ENCODE peak calls at places on chromosomes 6 and 20, in five cellular contexts. L, U, J, Y and F are unnamed samples.
A peak's percentile ranks its signal among the peaks of the same experiment; 100 is the strongest.

GRCh38 chr20:12687476-12687875 is 321.3 kb upstream of the SPTLC3 start:
- DNase-seq in L (no peak), U (no peak), J (no peak), Y (no peak), F (no peak)

GRCh38 chr6:169869301-169869700 is 117.9 kb downstream of the ERMARD start:
- DNase-seq in L (no peak), U (no peak), J (no peak), Y (no peak), F (no peak)

GRCh38 chr20:63080811-63081210 is 74.0 kb upstream of the BHLHE23 start:
- DNase-seq in L (no peak), U (no peak), J (no peak), Y (no peak), F (no peak)

GRCh38 chr6:17714879-17715860 is 8.4 kb upstream of the NUP153 start:
- DNase-seq in L (peak; percentile 95), U (peak; percentile 94), J (no peak), Y (peak; percentile 82), F (no peak)

GRCh38 chr6:113586413-113586812 is 270.7 kb upstream of the MARCKS start:
- DNase-seq in L (peak; percentile 14), U (peak; percentile 21), J (no peak), Y (peak; percentile 50), F (no peak)

GRCh38 chr20:5401277-5401676 is 84.5 kb upstream of the PROKR2 start:
- DNase-seq in L (no peak), U (no peak), J (no peak), Y (no peak), F (no peak)

GRCh38 chr6:139355777-139356445 is 18.5 kb downstream of the CITED2 start:
- DNase-seq in L (no peak), U (no peak), J (no peak), Y (no peak), F (no peak)

GRCh38 chr20:4384961-4385360 is 336.7 kb upstream of the PRND start:
- DNase-seq in L (no peak), U (no peak), J (no peak), Y (no peak), F (no peak)

GRCh38 chr6:81054011-81054410 is 698.5 kb downstream of the TENT5A start:
- DNase-seq in L (no peak), U (no peak), J (no peak), Y (no peak), F (no peak)

GRCh38 chr6:26045046-26045938 is 41.9 kb upstream of the HFE start:
- DNase-seq in L (peak; percentile 96), U (no peak), J (no peak), Y (peak; percentile 93), F (no peak)

GRCh38 chr20:48826064-48826463 is 1.7 kb downstream of the PREX1 start:
- DNase-seq in L (no peak), U (no peak), J (peak; percentile 69), Y (no peak), F (peak; percentile 89)

GRCh38 chr6:47407295-47408281 is 70.0 kb upstream of the CD2AP start:
- DNase-seq in L (no peak), U (peak; percentile 59), J (no peak), Y (peak; percentile 11), F (no peak)

GRCh38 chr6:44456070-44456965 is 68.8 kb downstream of the CDC5L start:
- DNase-seq in L (peak; percentile 61), U (peak; percentile 58), J (no peak), Y (peak; percentile 41), F (peak; percentile 56)

GRCh38 chr6:152474341-152474740 is 162.8 kb downstream of the SYNE1 start:
- DNase-seq in L (no peak), U (no peak), J (no peak), Y (peak; percentile 9), F (no peak)

GRCh38 chr6:152471459-152472070 is 165.6 kb downstream of the SYNE1 start:
- DNase-seq in L (peak; percentile 34), U (no peak), J (no peak), Y (no peak), F (no peak)

DNA sequence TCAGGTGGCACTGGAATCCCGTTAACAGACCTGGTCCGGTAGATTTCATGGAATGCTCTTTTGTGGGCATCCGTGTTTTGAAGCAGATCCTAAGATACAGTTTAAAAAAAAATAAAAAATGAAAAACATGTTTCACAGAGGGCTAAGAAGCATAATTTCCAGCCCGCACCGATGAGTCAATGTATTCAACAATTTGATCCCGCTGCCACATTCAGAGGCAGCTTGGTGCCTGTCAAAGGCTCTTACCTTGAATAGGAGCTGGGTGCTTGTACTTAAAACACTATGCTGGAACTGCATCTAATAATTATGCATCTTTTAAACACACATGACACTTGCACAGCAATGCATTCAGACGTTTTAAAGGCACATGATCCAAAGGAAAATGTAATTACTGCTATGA is 164.8 kb downstream of the SYNE1 start:
- DNase-seq in L (no peak), U (no peak), J (no peak), Y (no peak), F (no peak)
- H2AFZ ChIP-seq in L (no peak overlapping the region), U (no peak overlapping the region), J (no peak overlapping the region), Y (no peak overlapping the region), F (no peak overlapping the region)

GRCh38 chr6:111592726-111593515 is 12.8 kb downstream of the TRAF3IP2 start:
- DNase-seq in L (no peak), U (no peak), J (no peak), Y (no peak), F (peak; percentile 34)

GRCh38 chr6:111593516-111593824 is 12.2 kb downstream of the TRAF3IP2 start:
- DNase-seq in L (no peak), U (no peak), J (no peak), Y (no peak), F (no peak)

GRCh38 chr6:111591901-111592461 is 13.7 kb downstream of the TRAF3IP2 start:
- DNase-seq in L (no peak), U (peak; percentile 56), J (no peak), Y (peak; percentile 76), F (no peak)

GRCh38 chr6:111590209-111590955 is 15.3 kb downstream of the TRAF3IP2 start:
- DNase-seq in L (peak; percentile 64), U (no peak), J (no peak), Y (no peak), F (no peak)

GRCh38 chr6:111591370-111591900 is 14.2 kb downstream of the TRAF3IP2 start:
- DNase-seq in L (peak; percentile 100), U (peak; percentile 99), J (no peak), Y (peak; percentile 99), F (no peak)
- H3K4me1 ChIP-seq in L (peaks cover 34% of the 10 kb centered on the region), U (peaks cover 15% of the 10 kb centered on the region), J (peaks cover 2% of the 10 kb centered on the region), Y (peaks cover 65% of the 10 kb centered on the region), F (peaks cover 13% of the 10 kb centered on the region)

DNA sequence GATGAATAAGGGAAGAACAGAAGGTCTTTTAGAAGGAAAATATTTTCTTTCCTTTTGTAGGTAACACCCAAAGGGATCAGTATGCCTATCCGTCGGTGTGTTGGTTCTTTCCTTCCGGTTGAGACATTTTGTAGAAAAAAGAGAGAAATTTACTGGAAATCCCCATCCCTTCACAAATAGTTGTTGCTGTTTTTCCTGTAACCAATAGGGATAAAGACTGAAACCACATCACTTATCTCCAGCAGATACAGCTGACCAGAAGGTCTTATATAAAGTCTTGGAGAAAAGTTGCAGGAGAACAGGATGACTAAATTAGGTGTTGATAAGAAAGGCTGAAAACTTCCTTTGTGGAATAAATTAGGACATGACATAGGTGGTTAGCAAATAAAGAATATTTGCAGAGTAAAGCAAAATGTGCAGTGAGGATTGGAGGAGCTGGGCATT is 14.8 kb upstream of the HLA-DRB1 start:
- DNase-seq in L (no peak), U (peak; percentile 16), J (no peak), Y (peak; percentile 36), F (no peak)
- H2AFZ ChIP-seq in L (no peak overlapping the region), U (no peak overlapping the region), J (no peak overlapping the region), Y (no peak overlapping the region), F (no peak overlapping the region)

GRCh38 chr20:37347347-37347823 is 1.4 kb downstream of the SRC start:
- DNase-seq in L (no peak), U (no peak), J (no peak), Y (no peak), F (no peak)
- H3K4me1 ChIP-seq in L (peaks cover 5% of the 10 kb centered on the region), U (peaks cover 59% of the 10 kb centered on the region), J (peaks cover 2% of the 10 kb centered on the region), Y (peaks cover 42% of the 10 kb centered on the region), F (peaks cover 9% of the 10 kb centered on the region)

DNA sequence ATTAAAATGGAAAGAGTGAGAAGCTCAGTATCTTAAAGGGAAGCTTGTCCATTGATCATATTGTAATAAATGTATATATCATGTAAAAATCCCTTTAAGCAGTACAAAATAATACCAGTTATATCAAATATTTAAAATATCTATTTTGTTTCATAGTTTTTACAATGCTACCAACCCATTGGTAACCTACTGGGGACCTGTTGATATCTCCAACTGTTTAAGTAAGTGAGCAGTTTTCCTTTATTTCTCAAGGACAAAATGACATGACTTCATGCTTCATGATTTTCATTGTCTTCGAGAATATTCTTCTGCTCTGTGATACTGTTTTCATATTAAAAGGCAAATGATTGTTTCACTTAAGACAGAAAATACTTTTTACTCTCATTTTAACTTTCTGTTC is 100.0 kb downstream of the ADGRG6 start:
- DNase-seq in L (no peak), U (no peak), J (no peak), Y (no peak), F (no peak)
- H2AFZ ChIP-seq in L (no peak overlapping the region), U (no peak overlapping the region), J (no peak overlapping the region), Y (no peak overlapping the region), F (no peak overlapping the region)

GRCh38 chr6:160013987-160014868 is 45.3 kb downstream of the IGF2R start:
- DNase-seq in L (no peak), U (peak; percentile 33), J (no peak), Y (no peak), F (no peak)
- H3K4me1 ChIP-seq in L (no peaks in the 10 kb centered on the region), U (peaks cover 6% of the 10 kb centered on the region), J (no peaks in the 10 kb centered on the region), Y (no peaks in the 10 kb centered on the region), F (no peaks in the 10 kb centered on the region)